ENCODE peak calls at places on chromosomes 5 and 9, in nine cellular contexts. D is heart right ventricle; J is right atrium auricular region; T is fibroblast of lung; L is lower lobe of right lung; Y is pancreas; M is CD8-positive, alpha-beta memory T cell; Z is prostate gland; F is ovary. C is an unnamed sample.

GRCh38 chr5:173785866-173786265 is 102.3 kb upstream of the CPEB4 start:
- DNase-seq in D (no peak), J (no peak), T (no peak), L (no peak), Y (no peak), M (no peak), Z (no peak), F (no peak), C (no peak)

GRCh38 chr5:16135003-16135402 is 44.6 kb downstream of the MARCHF11 start:
- DNase-seq in D (no peak), J (no peak), T (no peak), L (no peak), Y (no peak), M (no peak), Z (no peak), F (no peak), C (no peak)

GRCh38 chr5:155150012-155150411 is 136.5 kb downstream of the KIF4B start:
- DNase-seq in D (no peak), J (no peak), T (no peak), L (no peak), Y (no peak), M (no peak), Z (no peak), F (no peak), C (no peak)

GRCh38 chr9:114779352-114779845 is 26.4 kb downstream of the TNFSF15 start:
- DNase-seq in D (peak; percentile 27), J (peak; percentile 75), T (no peak), L (peak; percentile 81), Y (peak; percentile 93), M (no peak), Z (peak; percentile 30), F (no peak), C (no peak)

GRCh38 chr9:130732131-130732530 is 38.6 kb downstream of the EXOSC2 start:
- DNase-seq in D (no peak), J (no peak), T (peak; percentile 18), L (no peak), Y (no peak), M (no peak), Z (no peak), F (no peak), C (no peak)

GRCh38 chr9:135923508-135923907 is 16.2 kb upstream of the CAMSAP1 start:
- DNase-seq in D (no peak), J (no peak), T (no peak), L (peak; percentile 4), Y (no peak), M (no peak), Z (no peak), F (no peak), C (no peak)

GRCh38 chr5:179323026-179323571 is 22.2 kb downstream of the ADAMTS2 start:
- DNase-seq in D (no peak), J (no peak), T (no peak), L (peak; percentile 26), Y (no peak), M (no peak), Z (no peak), F (peak; percentile 31), C (no peak)

GRCh38 chr5:168064457-168064856 is 227.0 kb upstream of the WWC1 start:
- DNase-seq in D (no peak), J (no peak), T (no peak), L (no peak), Y (no peak), M (no peak), Z (no peak), F (no peak), C (no peak)

GRCh38 chr5:154312000-154312399 is 121.5 kb downstream of the GALNT10 start:
- DNase-seq in D (no peak), J (no peak), T (no peak), L (no peak), Y (no peak), M (no peak), Z (no peak), F (no peak), C (no peak)

GRCh38 chr5:42612997-42613396 is 143.6 kb upstream of the CCDC152 start:
- DNase-seq in D (no peak), J (no peak), T (peak; percentile 91), L (no peak), Y (no peak), M (no peak), Z (no peak), F (no peak), C (no peak)

GRCh38 chr5:103101079-103101732 is 18.7 kb downstream of the GIN1 start:
- DNase-seq in D (no peak), J (no peak), T (no peak), L (no peak), Y (no peak), M (no peak), Z (no peak), F (no peak), C (no peak)

GRCh38 chr5:53448851-53449250 is 31.6 kb upstream of the FST start:
- DNase-seq in D (no peak), J (no peak), T (no peak), L (no peak), Y (no peak), M (no peak), Z (no peak), F (no peak), C (no peak)

GRCh38 chr9:87859137-87859536 is 23.5 kb upstream of the SPATA31E1 start:
- DNase-seq in D (no peak), J (no peak), T (no peak), L (no peak), Y (no peak), M (no peak), Z (no peak), F (no peak), C (no peak)

GRCh38 chr9:134130503-134131375 is 5.1 kb upstream of the WDR5 start:
- DNase-seq in D (peak; percentile 55), J (no peak), T (peak; percentile 27), L (peak; percentile 93), Y (peak; percentile 92), M (no peak), Z (peak; percentile 89), F (peak; percentile 82), C (no peak)

GRCh38 chr9:34179528-34180138 is 790 bp downstream of the UBAP1 start:
- DNase-seq in D (no peak), J (no peak), T (peak; percentile 87), L (no peak), Y (no peak), M (no peak), Z (peak; percentile 7), F (no peak), C (no peak)

GRCh38 chr5:2759696-2760461 is 8.4 kb upstream of the IRX2 start:
- DNase-seq in D (no peak), J (peak; percentile 32), T (no peak), L (no peak), Y (no peak), M (no peak), Z (peak; percentile 2), F (no peak), C (no peak)

GRCh38 chr5:2757563-2758311 is 6.3 kb upstream of the IRX2 start:
- DNase-seq in D (no peak), J (peak; percentile 52), T (no peak), L (peak; percentile 77), Y (no peak), M (no peak), Z (no peak), F (no peak), C (no peak)

GRCh38 chr5:2758632-2759031 is 7.2 kb upstream of the IRX2 start:
- DNase-seq in D (no peak), J (no peak), T (no peak), L (no peak), Y (no peak), M (no peak), Z (no peak), F (no peak), C (no peak)

GRCh38 chr5:2756764-2757163 is 5.3 kb upstream of the IRX2 start:
- DNase-seq in D (no peak), J (peak; percentile 46), T (no peak), L (no peak), Y (no peak), M (no peak), Z (no peak), F (no peak), C (no peak)

DNA sequence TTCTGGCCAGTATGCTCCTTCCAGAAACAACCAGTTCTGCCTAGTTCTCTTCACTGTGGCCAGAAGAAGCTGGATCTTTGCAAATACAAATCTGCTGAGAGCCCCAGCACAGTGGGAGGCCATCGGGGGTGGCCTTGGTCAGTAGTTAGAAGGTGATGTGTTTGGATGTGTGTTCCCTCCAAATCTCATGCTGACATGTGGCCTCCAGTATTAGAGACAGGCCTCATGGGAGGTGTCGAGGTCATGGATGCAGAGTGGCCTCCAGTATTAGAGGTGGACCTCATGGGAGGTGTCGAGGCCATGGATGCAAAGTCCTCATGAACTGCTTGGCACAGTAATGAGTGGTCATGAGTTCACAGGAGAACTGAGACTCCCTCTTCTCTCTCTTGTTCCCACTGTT is 7.6 kb upstream of the IRX2 start:
- DNase-seq in D (no peak), J (no peak), T (no peak), L (no peak), Y (no peak), M (no peak), Z (peak; percentile 2), F (no peak), C (no peak)
- H3K9me3 ChIP-seq in D (no peaks in the 10 kb centered on the region), J (no peaks in the 10 kb centered on the region), T (no peaks in the 10 kb centered on the region), L (no peaks in the 10 kb centered on the region), Y (no peaks in the 10 kb centered on the region), M (no peaks in the 10 kb centered on the region), Z (no peaks in the 10 kb centered on the region), F (no peaks in the 10 kb centered on the region), C (no peaks in the 10 kb centered on the region)

GRCh38 chr5:14123974-14124482 is 19.1 kb upstream of the TRIO start:
- DNase-seq in D (no peak), J (no peak), T (no peak), L (no peak), Y (no peak), M (no peak), Z (no peak), F (no peak), C (no peak)
- H3K9me3 ChIP-seq in D (no peaks in the 10 kb centered on the region), J (no peaks in the 10 kb centered on the region), T (no peaks in the 10 kb centered on the region), L (no peaks in the 10 kb centered on the region), Y (no peaks in the 10 kb centered on the region), M (no peaks in the 10 kb centered on the region), Z (no peaks in the 10 kb centered on the region), F (no peaks in the 10 kb centered on the region), C (no peaks in the 10 kb centered on the region)

DNA sequence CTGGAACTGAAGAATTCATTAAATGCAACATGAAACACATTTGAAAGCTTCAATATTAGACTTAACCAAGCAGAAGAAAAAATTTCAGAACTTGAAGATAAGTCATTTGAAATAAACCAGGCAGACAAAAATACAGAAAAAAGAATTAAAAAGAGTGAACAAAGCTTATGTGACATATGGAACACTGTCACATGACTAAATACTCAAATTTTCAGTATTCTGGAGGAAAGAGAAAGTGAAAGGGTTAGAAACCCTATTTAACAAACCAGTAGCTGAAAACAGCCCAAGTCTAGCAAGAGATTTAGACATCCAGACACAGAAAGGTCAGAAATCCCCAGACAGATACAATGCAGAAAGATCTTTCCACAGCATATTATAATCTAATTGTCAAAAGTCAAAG is 37.1 kb upstream of the SH3TC2 start:
- DNase-seq in D (no peak), J (no peak), T (no peak), L (no peak), Y (no peak), M (no peak), Z (no peak), F (no peak), C (no peak)
- H3K9me3 ChIP-seq in D (peaks cover 73% of the 10 kb centered on the region), J (no peaks in the 10 kb centered on the region), T (no peaks in the 10 kb centered on the region), L (peaks cover 17% of the 10 kb centered on the region), Y (no peaks in the 10 kb centered on the region), M (no peaks in the 10 kb centered on the region), Z (no peaks in the 10 kb centered on the region), F (no peaks in the 10 kb centered on the region), C (peaks cover 24% of the 10 kb centered on the region)

DNA sequence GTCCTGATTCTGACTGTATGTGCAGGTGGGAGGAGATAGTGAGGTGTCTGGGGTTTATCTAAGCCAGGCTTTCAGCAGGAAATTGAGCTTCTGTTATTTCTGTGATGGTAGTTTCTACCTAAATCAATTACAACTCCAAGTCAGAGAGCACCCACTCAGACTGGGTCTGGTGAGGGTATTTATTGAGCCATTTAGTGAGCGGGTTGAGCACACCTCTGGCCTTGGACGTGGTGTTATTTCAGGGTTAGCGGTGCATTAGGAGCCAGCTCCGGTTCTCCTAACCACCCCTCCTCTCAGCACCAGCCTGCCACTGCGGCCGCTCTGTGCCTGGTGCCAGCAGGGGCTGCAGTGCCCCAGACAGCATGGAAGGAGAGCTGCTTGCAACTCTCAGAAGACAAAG is 238.9 kb downstream of the CACNA1B start:
- DNase-seq in D (no peak), J (no peak), T (no peak), L (no peak), Y (no peak), M (no peak), Z (no peak), F (no peak), C (no peak)
- H3K9me3 ChIP-seq in D (no peaks in the 10 kb centered on the region), J (no peaks in the 10 kb centered on the region), T (no peaks in the 10 kb centered on the region), L (no peaks in the 10 kb centered on the region), Y (no peaks in the 10 kb centered on the region), M (no peaks in the 10 kb centered on the region), Z (no peaks in the 10 kb centered on the region), F (no peaks in the 10 kb centered on the region), C (no peaks in the 10 kb centered on the region)